ENCODE peak calls at places on chromosomes 12 and 14, in six cellular contexts. One of them, this sample, is unnamed. For H3K9me3, the result is how much of the 10 kb centered on the place peaks cover.

GRCh38 chr14:76717508-76717907 is 43.8 kb upstream of the VASH1 start:
- DNase-seq in tibial artery: no peak
- DNase-seq in OCI-LY7: no peak
- DNase-seq in trophoblast cell: no peak
- DNase-seq in CD8-positive, alpha-beta T cell: no peak
- DNase-seq in Panc1: no peak
- DNase-seq in this sample: no peak

GRCh38 chr14:104714681-104715080 is 9.3 kb upstream of the ADSS1 start:
- DNase-seq in Panc1: no peak
- DNase-seq in CD8-positive, alpha-beta T cell: no peak
- DNase-seq in tibial artery: no peak
- DNase-seq in trophoblast cell: no peak
- DNase-seq in OCI-LY7: no peak
- DNase-seq in this sample: no peak

GRCh38 chr14:22882529-22883190 is 362 bp upstream of the REM2 start:
- DNase-seq in CD8-positive, alpha-beta T cell: no peak
- DNase-seq in OCI-LY7: peak
- DNase-seq in tibial artery: no peak
- DNase-seq in Panc1: no peak
- DNase-seq in trophoblast cell: peak
- DNase-seq in this sample: no peak

GRCh38 chr14:77141592-77142288 is at the start of gene ZDHHC22:
- DNase-seq in Panc1: no peak
- DNase-seq in tibial artery: no peak
- DNase-seq in CD8-positive, alpha-beta T cell: no peak
- DNase-seq in trophoblast cell: no peak
- DNase-seq in OCI-LY7: no peak
- DNase-seq in this sample: no peak

GRCh38 chr12:55874465-55874864 is 31.7 kb upstream of the MMP19 start:
- DNase-seq in OCI-LY7: no peak
- DNase-seq in tibial artery: no peak
- DNase-seq in CD8-positive, alpha-beta T cell: no peak
- DNase-seq in trophoblast cell: no peak
- DNase-seq in Panc1: no peak
- DNase-seq in this sample: no peak

GRCh38 chr12:106030210-106031175 is 108.3 kb downstream of the NUAK1 start:
- DNase-seq in CD8-positive, alpha-beta T cell: no peak
- DNase-seq in trophoblast cell: peak
- DNase-seq in tibial artery: no peak
- DNase-seq in Panc1: peak
- DNase-seq in OCI-LY7: no peak
- DNase-seq in this sample: no peak

GRCh38 chr14:101109981-101110728 is 206.6 kb upstream of the RTL1 start:
- DNase-seq in OCI-LY7: no peak
- DNase-seq in tibial artery: peak
- DNase-seq in Panc1: no peak
- DNase-seq in trophoblast cell: no peak
- DNase-seq in CD8-positive, alpha-beta T cell: peak
- DNase-seq in this sample: no peak

GRCh38 chr14:25090716-25091454 is 40.9 kb upstream of the STXBP6 start:
- DNase-seq in tibial artery: no peak
- DNase-seq in trophoblast cell: peak
- DNase-seq in Panc1: no peak
- DNase-seq in OCI-LY7: no peak
- DNase-seq in CD8-positive, alpha-beta T cell: no peak
- DNase-seq in this sample: no peak

GRCh38 chr14:105532735-105533141 is 6.4 kb downstream of the TMEM121 start:
- DNase-seq in tibial artery: no peak
- DNase-seq in CD8-positive, alpha-beta T cell: no peak
- DNase-seq in Panc1: no peak
- DNase-seq in trophoblast cell: peak
- DNase-seq in OCI-LY7: peak
- DNase-seq in this sample: no peak

GRCh38 chr12:130589391-130590317 is 126.4 kb downstream of the RIMBP2 start:
- DNase-seq in CD8-positive, alpha-beta T cell: no peak
- DNase-seq in Panc1: no peak
- DNase-seq in trophoblast cell: no peak
- DNase-seq in tibial artery: no peak
- DNase-seq in OCI-LY7: no peak
- DNase-seq in this sample: no peak

GRCh38 chr12:57175428-57176138 is 28.2 kb upstream of the LRP1-AS start:
- DNase-seq in OCI-LY7: peak
- DNase-seq in Panc1: peak
- DNase-seq in trophoblast cell: peak
- DNase-seq in tibial artery: peak
- DNase-seq in CD8-positive, alpha-beta T cell: peak
- DNase-seq in this sample: peak

GRCh38 chr14:104112113-104112505 is 26.3 kb upstream of the KIF26A start:
- DNase-seq in tibial artery: no peak
- DNase-seq in CD8-positive, alpha-beta T cell: no peak
- DNase-seq in Panc1: no peak
- DNase-seq in OCI-LY7: no peak
- DNase-seq in trophoblast cell: no peak
- DNase-seq in this sample: no peak

GRCh38 chr12:130764475-130765185 is 48.5 kb upstream of the RIMBP2 start:
- DNase-seq in Panc1: peak
- DNase-seq in tibial artery: no peak
- DNase-seq in CD8-positive, alpha-beta T cell: no peak
- DNase-seq in trophoblast cell: peak
- DNase-seq in OCI-LY7: peak
- DNase-seq in this sample: no peak

GRCh38 chr14:75088566-75089373 is 19.3 kb downstream of the ZC2HC1C start:
- DNase-seq in tibial artery: peak
- DNase-seq in OCI-LY7: peak
- DNase-seq in Panc1: peak
- DNase-seq in CD8-positive, alpha-beta T cell: peak
- DNase-seq in trophoblast cell: peak
- DNase-seq in this sample: peak

GRCh38 chr12:95956557-95957145 is 13.5 kb downstream of the AMDHD1 start:
- DNase-seq in OCI-LY7: no peak
- DNase-seq in tibial artery: no peak
- DNase-seq in Panc1: no peak
- DNase-seq in trophoblast cell: no peak
- DNase-seq in CD8-positive, alpha-beta T cell: no peak
- DNase-seq in this sample: no peak

GRCh38 chr14:79325071-79325470 is 886.2 kb downstream of the DIO2 start:
- DNase-seq in CD8-positive, alpha-beta T cell: no peak
- DNase-seq in trophoblast cell: no peak
- DNase-seq in Panc1: no peak
- DNase-seq in OCI-LY7: no peak
- DNase-seq in tibial artery: no peak
- DNase-seq in this sample: no peak

GRCh38 chr12:132071001-132071810 is 72.9 kb downstream of the DDX51 start:
- DNase-seq in trophoblast cell: no peak
- DNase-seq in OCI-LY7: peak
- DNase-seq in Panc1: no peak
- DNase-seq in tibial artery: no peak
- DNase-seq in CD8-positive, alpha-beta T cell: no peak
- DNase-seq in this sample: no peak

GRCh38 chr14:32986791-32987545 is 48.3 kb downstream of the NPAS3 start:
- DNase-seq in CD8-positive, alpha-beta T cell: no peak
- DNase-seq in OCI-LY7: no peak
- DNase-seq in trophoblast cell: peak
- DNase-seq in tibial artery: no peak
- DNase-seq in Panc1: no peak
- DNase-seq in this sample: no peak

GRCh38 chr14:62670526-62670925 is 374.7 kb downstream of the KCNH5 start:
- DNase-seq in tibial artery: no peak
- DNase-seq in trophoblast cell: no peak
- DNase-seq in OCI-LY7: no peak
- DNase-seq in CD8-positive, alpha-beta T cell: no peak
- DNase-seq in Panc1: no peak
- DNase-seq in this sample: no peak

GRCh38 chr12:120470150-120470817 is 736 bp upstream of the SRSF9 start:
- DNase-seq in trophoblast cell: no peak
- DNase-seq in Panc1: no peak
- DNase-seq in OCI-LY7: peak
- DNase-seq in tibial artery: no peak
- DNase-seq in CD8-positive, alpha-beta T cell: no peak
- DNase-seq in this sample: no peak

GRCh38 chr12:121452356-121453021 is 52.6 kb downstream of the RNF34 start:
- DNase-seq in tibial artery: no peak
- DNase-seq in CD8-positive, alpha-beta T cell: no peak
- DNase-seq in Panc1: no peak
- DNase-seq in OCI-LY7: no peak
- DNase-seq in trophoblast cell: peak
- DNase-seq in this sample: no peak

GRCh38 chr14:60643443-60644402 is 5.6 kb downstream of the SIX1 start:
- DNase-seq in tibial artery: peak
- DNase-seq in CD8-positive, alpha-beta T cell: no peak
- DNase-seq in trophoblast cell: no peak
- DNase-seq in Panc1: no peak
- DNase-seq in OCI-LY7: no peak
- DNase-seq in this sample: no peak

GRCh38 chr14:73661872-73662271 is 17.1 kb downstream of the DNAL1 start:
- DNase-seq in tibial artery: no peak
- DNase-seq in OCI-LY7: no peak
- DNase-seq in trophoblast cell: no peak
- DNase-seq in CD8-positive, alpha-beta T cell: no peak
- DNase-seq in Panc1: no peak
- DNase-seq in this sample: no peak

GRCh38 chr14:51206462-51206861 is 33.6 kb upstream of the TMX1 start:
- DNase-seq in OCI-LY7: no peak
- DNase-seq in tibial artery: no peak
- DNase-seq in CD8-positive, alpha-beta T cell: no peak
- DNase-seq in trophoblast cell: no peak
- DNase-seq in Panc1: no peak
- DNase-seq in this sample: no peak

GRCh38 chr12:52969828-52970569 is 21.1 kb downstream of the KRT18 start:
- DNase-seq in CD8-positive, alpha-beta T cell: no peak
- DNase-seq in trophoblast cell: no peak
- DNase-seq in tibial artery: no peak
- DNase-seq in OCI-LY7: no peak
- DNase-seq in Panc1: no peak
- DNase-seq in this sample: no peak

GRCh38 chr12:131832393-131833231 is 4.4 kb downstream of the MMP17 start:
- DNase-seq in trophoblast cell: no peak
- DNase-seq in Panc1: no peak
- DNase-seq in OCI-LY7: no peak
- DNase-seq in CD8-positive, alpha-beta T cell: no peak
- DNase-seq in tibial artery: peak
- DNase-seq in this sample: no peak

GRCh38 chr14:20657216-20658211 is 16.0 kb upstream of the OR6S1 start:
- DNase-seq in trophoblast cell: peak
- DNase-seq in Panc1: peak
- DNase-seq in CD8-positive, alpha-beta T cell: no peak
- DNase-seq in tibial artery: no peak
- DNase-seq in OCI-LY7: no peak
- DNase-seq in this sample: peak

GRCh38 chr12:100926669-100927248 is 132.2 kb downstream of the ANO4 start:
- DNase-seq in CD8-positive, alpha-beta T cell: no peak
- DNase-seq in OCI-LY7: no peak
- DNase-seq in tibial artery: no peak
- DNase-seq in Panc1: no peak
- DNase-seq in trophoblast cell: no peak
- DNase-seq in this sample: peak

GRCh38 chr12:102474438-102475064 is 5.8 kb downstream of the IGF1 start:
- DNase-seq in trophoblast cell: no peak
- DNase-seq in Panc1: no peak
- DNase-seq in OCI-LY7: no peak
- DNase-seq in CD8-positive, alpha-beta T cell: no peak
- DNase-seq in tibial artery: no peak
- DNase-seq in this sample: no peak

DNA sequence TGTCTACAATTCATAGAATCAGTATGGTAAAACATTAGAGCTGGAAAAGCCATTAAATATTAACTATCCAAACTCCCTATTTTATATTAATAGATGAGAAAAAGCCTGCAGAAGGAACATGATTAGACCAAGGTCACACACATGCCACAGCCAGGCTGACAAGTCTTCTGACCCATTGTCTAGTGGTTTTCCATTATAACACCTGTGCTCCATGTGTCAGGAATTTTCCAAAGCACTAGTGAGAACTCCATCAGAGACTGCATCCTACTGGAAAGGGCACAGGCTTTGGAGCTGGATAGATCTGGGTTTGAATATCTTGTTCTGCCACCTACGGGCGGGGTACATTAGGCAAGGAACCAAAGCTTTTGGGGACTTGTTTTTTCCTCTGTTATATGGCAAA is 325.5 kb downstream of the RAD51B start:
- DNase-seq in OCI-LY7: no peak
- DNase-seq in Panc1: no peak
- DNase-seq in CD8-positive, alpha-beta T cell: no peak
- DNase-seq in trophoblast cell: no peak
- DNase-seq in tibial artery: no peak
- DNase-seq in this sample: no peak
- H3K4me3 ChIP-seq in OCI-LY7: no peak
- H3K4me3 ChIP-seq in Panc1: no peak
- H3K4me3 ChIP-seq in CD8-positive, alpha-beta T cell: no peak
- H3K4me3 ChIP-seq in trophoblast cell: no peak
- H3K4me3 ChIP-seq in tibial artery: no peak
- H3K4me3 ChIP-seq in this sample: no peak

GRCh38 chr12:93593833-93594232 is 21.4 kb downstream of the SOCS2 start:
- DNase-seq in tibial artery: no peak
- DNase-seq in CD8-positive, alpha-beta T cell: no peak
- DNase-seq in Panc1: no peak
- DNase-seq in OCI-LY7: peak
- DNase-seq in trophoblast cell: no peak
- DNase-seq in this sample: no peak

GRCh38 chr12:93597608-93598007 is 25.1 kb downstream of the SOCS2 start:
- DNase-seq in OCI-LY7: no peak
- DNase-seq in tibial artery: no peak
- DNase-seq in trophoblast cell: no peak
- DNase-seq in CD8-positive, alpha-beta T cell: no peak
- DNase-seq in Panc1: no peak
- DNase-seq in this sample: no peak

GRCh38 chr12:93592641-93593396 is 20.3 kb downstream of the SOCS2 start:
- DNase-seq in Panc1: no peak
- DNase-seq in OCI-LY7: peak
- DNase-seq in trophoblast cell: no peak
- DNase-seq in tibial artery: no peak
- DNase-seq in CD8-positive, alpha-beta T cell: no peak
- DNase-seq in this sample: no peak

GRCh38 chr12:93595336-93595735 is 22.9 kb downstream of the SOCS2 start:
- DNase-seq in OCI-LY7: no peak
- DNase-seq in trophoblast cell: no peak
- DNase-seq in tibial artery: no peak
- DNase-seq in Panc1: no peak
- DNase-seq in CD8-positive, alpha-beta T cell: no peak
- DNase-seq in this sample: no peak

GRCh38 chr12:93594766-93595165 is 22.3 kb downstream of the SOCS2 start:
- DNase-seq in CD8-positive, alpha-beta T cell: no peak
- DNase-seq in OCI-LY7: no peak
- DNase-seq in trophoblast cell: no peak
- DNase-seq in Panc1: no peak
- DNase-seq in tibial artery: no peak
- DNase-seq in this sample: no peak
- H3K27ac ChIP-seq in CD8-positive, alpha-beta T cell: no peak
- H3K27ac ChIP-seq in OCI-LY7: peak
- H3K27ac ChIP-seq in trophoblast cell: no peak
- H3K27ac ChIP-seq in Panc1: no peak
- H3K27ac ChIP-seq in tibial artery: no peak
- H3K27ac ChIP-seq in this sample: no peak

GRCh38 chr12:133234971-133235370 is 706 bp downstream of the ANHX start:
- DNase-seq in Panc1: no peak
- DNase-seq in tibial artery: no peak
- DNase-seq in CD8-positive, alpha-beta T cell: no peak
- DNase-seq in OCI-LY7: no peak
- DNase-seq in trophoblast cell: no peak
- DNase-seq in this sample: no peak
- H3K9me3 ChIP-seq in Panc1: under half
- H3K9me3 ChIP-seq in tibial artery: under half
- H3K9me3 ChIP-seq in CD8-positive, alpha-beta T cell: under half
- H3K9me3 ChIP-seq in OCI-LY7: under half
- H3K9me3 ChIP-seq in trophoblast cell: half or more
- H3K9me3 ChIP-seq in this sample: under half

GRCh38 chr14:29663281-29663801 is 264.3 kb downstream of the PRKD1 start:
- DNase-seq in OCI-LY7: no peak
- DNase-seq in trophoblast cell: no peak
- DNase-seq in tibial artery: peak
- DNase-seq in CD8-positive, alpha-beta T cell: no peak
- DNase-seq in Panc1: no peak
- DNase-seq in this sample: peak
- H3K4me3 ChIP-seq in OCI-LY7: no peak
- H3K4me3 ChIP-seq in trophoblast cell: no peak
- H3K4me3 ChIP-seq in tibial artery: no peak
- H3K4me3 ChIP-seq in CD8-positive, alpha-beta T cell: no peak
- H3K4me3 ChIP-seq in Panc1: no peak
- H3K4me3 ChIP-seq in this sample: no peak